ENCODE peak calls at places on chromosomes 3 and 15, in four cellular contexts. One of them, this sample, is unnamed.

GRCh38 chr3:98823791-98824190 is 60.7 kb downstream of the ST3GAL6 start:
- DNase-seq in CD8-positive, alpha-beta memory T cell: no peak
- DNase-seq in HTR-8/SVneo: no peak
- DNase-seq in T-helper 2 cell: no peak
- DNase-seq in this sample: no peak

GRCh38 chr3:170057550-170057949 is 19.8 kb downstream of the GPR160 start:
- DNase-seq in CD8-positive, alpha-beta memory T cell: no peak
- DNase-seq in HTR-8/SVneo: no peak
- DNase-seq in T-helper 2 cell: no peak
- DNase-seq in this sample: no peak

GRCh38 chr15:77019476-77020331 is 24.8 kb downstream of the PSTPIP1 start:
- DNase-seq in CD8-positive, alpha-beta memory T cell: no peak
- DNase-seq in HTR-8/SVneo: no peak
- DNase-seq in T-helper 2 cell: no peak
- DNase-seq in this sample: no peak

GRCh38 chr3:125150525-125151436 is 61.8 kb downstream of the SLC12A8 start:
- DNase-seq in CD8-positive, alpha-beta memory T cell: peak; percentile 17
- DNase-seq in HTR-8/SVneo: no peak
- DNase-seq in T-helper 2 cell: peak; percentile 74
- DNase-seq in this sample: peak; percentile 30

GRCh38 chr3:137194301-137194700 is 236.5 kb downstream of the IL20RB start:
- DNase-seq in CD8-positive, alpha-beta memory T cell: no peak
- DNase-seq in HTR-8/SVneo: no peak
- DNase-seq in T-helper 2 cell: no peak
- DNase-seq in this sample: no peak

GRCh38 chr3:121660356-121661171 is at the start of gene HCLS1:
- DNase-seq in CD8-positive, alpha-beta memory T cell: peak; percentile 77
- DNase-seq in HTR-8/SVneo: peak; percentile 11
- DNase-seq in T-helper 2 cell: peak; percentile 93
- DNase-seq in this sample: peak; percentile 81

GRCh38 chr3:121504598-121504997 is 41.2 kb downstream of the POLQ start:
- DNase-seq in CD8-positive, alpha-beta memory T cell: no peak
- DNase-seq in HTR-8/SVneo: no peak
- DNase-seq in T-helper 2 cell: no peak
- DNase-seq in this sample: no peak

GRCh38 chr15:62618432-62618831 is 424.1 kb upstream of the TPM1 start:
- DNase-seq in CD8-positive, alpha-beta memory T cell: no peak
- DNase-seq in HTR-8/SVneo: peak; percentile 30
- DNase-seq in T-helper 2 cell: no peak
- DNase-seq in this sample: no peak

GRCh38 chr3:42118762-42119361 is 27.7 kb downstream of the TRAK1 start:
- DNase-seq in CD8-positive, alpha-beta memory T cell: no peak
- DNase-seq in HTR-8/SVneo: peak; percentile 48
- DNase-seq in T-helper 2 cell: peak; percentile 61
- DNase-seq in this sample: no peak

GRCh38 chr3:167992384-167992783 is 103.3 kb downstream of the GOLIM4 start:
- DNase-seq in CD8-positive, alpha-beta memory T cell: no peak
- DNase-seq in HTR-8/SVneo: no peak
- DNase-seq in T-helper 2 cell: no peak
- DNase-seq in this sample: no peak

GRCh38 chr15:23857028-23857641 is 170.0 kb upstream of the NDN start:
- DNase-seq in CD8-positive, alpha-beta memory T cell: no peak
- DNase-seq in HTR-8/SVneo: no peak
- DNase-seq in T-helper 2 cell: peak; percentile 6
- DNase-seq in this sample: no peak

GRCh38 chr3:25582242-25582641 is 82.5 kb downstream of the TOP2B start:
- DNase-seq in CD8-positive, alpha-beta memory T cell: no peak
- DNase-seq in HTR-8/SVneo: peak; percentile 67
- DNase-seq in T-helper 2 cell: no peak
- DNase-seq in this sample: no peak

GRCh38 chr3:15860014-15860934 is 62.5 kb upstream of the ANKRD28 start:
- DNase-seq in CD8-positive, alpha-beta memory T cell: peak; percentile 9
- DNase-seq in HTR-8/SVneo: peak; percentile 71
- DNase-seq in T-helper 2 cell: peak; percentile 24
- DNase-seq in this sample: peak; percentile 9

GRCh38 chr3:158091526-158091925 is 14.7 kb downstream of the SHOX2 start:
- DNase-seq in CD8-positive, alpha-beta memory T cell: no peak
- DNase-seq in HTR-8/SVneo: no peak
- DNase-seq in T-helper 2 cell: no peak
- DNase-seq in this sample: no peak

GRCh38 chr3:70580021-70580420 is 267.6 kb upstream of the MDFIC2 start:
- DNase-seq in CD8-positive, alpha-beta memory T cell: no peak
- DNase-seq in HTR-8/SVneo: no peak
- DNase-seq in T-helper 2 cell: no peak
- DNase-seq in this sample: no peak

GRCh38 chr15:40511472-40512133 is 40.8 kb downstream of the CHST14 start:
- DNase-seq in CD8-positive, alpha-beta memory T cell: no peak
- DNase-seq in HTR-8/SVneo: no peak
- DNase-seq in T-helper 2 cell: no peak
- DNase-seq in this sample: peak; percentile 12

GRCh38 chr3:195117978-195118581 is 152.9 kb downstream of the XXYLT1 start:
- DNase-seq in CD8-positive, alpha-beta memory T cell: no peak
- DNase-seq in HTR-8/SVneo: no peak
- DNase-seq in T-helper 2 cell: no peak
- DNase-seq in this sample: no peak

GRCh38 chr3:169241575-169241927 is 422.0 kb downstream of the MECOM start:
- DNase-seq in CD8-positive, alpha-beta memory T cell: no peak
- DNase-seq in HTR-8/SVneo: peak; percentile 10
- DNase-seq in T-helper 2 cell: no peak
- DNase-seq in this sample: no peak

GRCh38 chr3:174541708-174542107 is 317.4 kb upstream of the NAALADL2 start:
- DNase-seq in CD8-positive, alpha-beta memory T cell: no peak
- DNase-seq in HTR-8/SVneo: no peak
- DNase-seq in T-helper 2 cell: no peak
- DNase-seq in this sample: no peak

GRCh38 chr3:28612232-28612631 is 263.6 kb upstream of the AZI2 start:
- DNase-seq in CD8-positive, alpha-beta memory T cell: no peak
- DNase-seq in HTR-8/SVneo: no peak
- DNase-seq in T-helper 2 cell: no peak
- DNase-seq in this sample: no peak

GRCh38 chr3:122918576-122919290 is 108.8 kb downstream of the SEMA5B start:
- DNase-seq in CD8-positive, alpha-beta memory T cell: no peak
- DNase-seq in HTR-8/SVneo: no peak
- DNase-seq in T-helper 2 cell: no peak
- DNase-seq in this sample: no peak

GRCh38 chr3:158430448-158430847 is 140.5 kb upstream of the MLF1 start:
- DNase-seq in CD8-positive, alpha-beta memory T cell: no peak
- DNase-seq in HTR-8/SVneo: no peak
- DNase-seq in T-helper 2 cell: no peak
- DNase-seq in this sample: no peak

GRCh38 chr15:37801529-37801928 is 132.9 kb upstream of the TMCO5A start:
- DNase-seq in CD8-positive, alpha-beta memory T cell: no peak
- DNase-seq in HTR-8/SVneo: no peak
- DNase-seq in T-helper 2 cell: no peak
- DNase-seq in this sample: no peak

GRCh38 chr3:168801792-168802191 is 706.1 kb upstream of the GOLIM4 start:
- DNase-seq in CD8-positive, alpha-beta memory T cell: no peak
- DNase-seq in HTR-8/SVneo: peak; percentile 35
- DNase-seq in T-helper 2 cell: no peak
- DNase-seq in this sample: no peak

GRCh38 chr15:94324117-94324826 is 92.9 kb downstream of the MCTP2 start:
- DNase-seq in CD8-positive, alpha-beta memory T cell: peak; percentile 43
- DNase-seq in HTR-8/SVneo: peak; percentile 37
- DNase-seq in T-helper 2 cell: peak; percentile 76
- DNase-seq in this sample: peak; percentile 76

This sample was measured in immature natural killer cell.